ENCODE peak calls at places on chromosomes 5 and 9, in seven cellular contexts. N is psoas muscle, F is osteocyte, J is heart left ventricle, M is IMR-90, L is activated T-cell treated with anti-CD3 and anti-CD28 coated beads for 1 hour, D is AG08396. Y is an unnamed sample.

GRCh38 chr5:169970911-169971436 is 9.3 kb downstream of the INSYN2B start:
- DNase-seq in N (peak; percentile 17), F (no peak), J (peak; percentile 17), M (peak; percentile 82), L (no peak), D (peak; percentile 77), Y (peak; percentile 51)

GRCh38 chr5:89034588-89034987 is 151.6 kb upstream of the MEF2C start:
- DNase-seq in N (no peak), F (no peak), J (no peak), M (peak; percentile 6), L (no peak), D (peak; percentile 18), Y (no peak)

GRCh38 chr5:102294996-102295395 is 1.1 kb downstream of the SLCO4C1 start:
- DNase-seq in N (no peak), F (no peak), J (no peak), M (no peak), L (no peak), D (no peak), Y (no peak)

GRCh38 chr9:92424340-92424739 is at the start of gene OMD:
- DNase-seq in N (no peak), F (no peak), J (no peak), M (no peak), L (no peak), D (no peak), Y (no peak)

GRCh38 chr5:133381571-133382365 is 230.6 kb downstream of the FSTL4 start:
- DNase-seq in N (no peak), F (peak; percentile 73), J (no peak), M (no peak), L (no peak), D (no peak), Y (no peak)

GRCh38 chr5:81965510-81965909 is 6.3 kb upstream of the ATG10 start:
- DNase-seq in N (no peak), F (no peak), J (no peak), M (no peak), L (no peak), D (no peak), Y (no peak)

GRCh38 chr9:136457326-136457725 is 17.7 kb upstream of the INPP5E start:
- DNase-seq in N (no peak), F (no peak), J (no peak), M (no peak), L (no peak), D (no peak), Y (no peak)

GRCh38 chr9:129359871-129360536 is 181.9 kb upstream of the IER5L start:
- DNase-seq in N (no peak), F (no peak), J (no peak), M (no peak), L (no peak), D (no peak), Y (no peak)

GRCh38 chr5:6544561-6544935 is 88.3 kb downstream of the NSUN2 start:
- DNase-seq in N (no peak), F (peak; percentile 67), J (no peak), M (no peak), L (no peak), D (no peak), Y (no peak)

GRCh38 chr5:135242021-135242480 is 157.0 kb downstream of the MACROH2A1 start:
- DNase-seq in N (peak; percentile 58), F (peak; percentile 67), J (no peak), M (peak; percentile 64), L (no peak), D (peak; percentile 48), Y (no peak)

GRCh38 chr5:128397878-128398277 is 140.2 kb downstream of the FBN2 start:
- DNase-seq in N (no peak), F (no peak), J (no peak), M (no peak), L (no peak), D (no peak), Y (no peak)

GRCh38 chr9:34240021-34240420 is 61.2 kb downstream of the UBAP1 start:
- DNase-seq in N (no peak), F (no peak), J (no peak), M (no peak), L (no peak), D (no peak), Y (no peak)

GRCh38 chr5:15992918-15993317 is 186.7 kb downstream of the MARCHF11 start:
- DNase-seq in N (no peak), F (no peak), J (no peak), M (peak; percentile 72), L (no peak), D (peak; percentile 12), Y (peak; percentile 20)

GRCh38 chr9:134936021-134936761 is 18.5 kb upstream of the FCN1 start:
- DNase-seq in N (no peak), F (no peak), J (no peak), M (no peak), L (no peak), D (no peak), Y (no peak)

GRCh38 chr9:130186839-130187522 is 14.8 kb downstream of the NCS1 start:
- DNase-seq in N (peak; percentile 36), F (no peak), J (no peak), M (peak; percentile 55), L (no peak), D (peak; percentile 83), Y (no peak)

GRCh38 chr5:151205411-151205810 is 18.5 kb downstream of the CCDC69 start:
- DNase-seq in N (no peak), F (peak; percentile 73), J (no peak), M (no peak), L (no peak), D (no peak), Y (no peak)

GRCh38 chr9:127838375-127839078 is 15.9 kb downstream of the ENG start:
- DNase-seq in N (peak; percentile 90), F (peak; percentile 93), J (peak; percentile 75), M (peak; percentile 93), L (no peak), D (peak; percentile 93), Y (peak; percentile 65)

GRCh38 chr9:79955300-79955699 is 383.5 kb downstream of the TLE4 start:
- DNase-seq in N (no peak), F (no peak), J (no peak), M (no peak), L (no peak), D (no peak), Y (no peak)

GRCh38 chr9:92019658-92020057 is 69.6 kb upstream of the ROR2 start:
- DNase-seq in N (no peak), F (peak; percentile 54), J (no peak), M (no peak), L (no peak), D (no peak), Y (no peak)

GRCh38 chr5:154761062-154761740 is 6.0 kb downstream of the LARP1 start:
- DNase-seq in N (no peak), F (no peak), J (no peak), M (no peak), L (no peak), D (no peak), Y (no peak)

GRCh38 chr9:13500034-13500433 is 220.5 kb upstream of the MPDZ start:
- DNase-seq in N (peak; percentile 22), F (no peak), J (no peak), M (no peak), L (no peak), D (no peak), Y (no peak)

GRCh38 chr9:128607642-128608350 is 48.9 kb downstream of the DYNC2I2 start:
- DNase-seq in N (peak; percentile 87), F (no peak), J (peak; percentile 81), M (peak; percentile 7), L (no peak), D (peak; percentile 26), Y (no peak)

GRCh38 chr5:2012885-2013284 is 130.2 kb upstream of the IRX4 start:
- DNase-seq in N (no peak), F (peak; percentile 80), J (no peak), M (no peak), L (no peak), D (no peak), Y (no peak)

GRCh38 chr9:33932078-33932807 is 115.3 kb downstream of the UBE2R2 start:
- DNase-seq in N (no peak), F (no peak), J (no peak), M (no peak), L (no peak), D (no peak), Y (no peak)

Y was measured in AG04450.